ENCODE peak calls at places on chromosomes 4 and X, in six cellular contexts. E is right cardiac atrium; R is CD4-positive, alpha-beta memory T cell; P is AG09309; J is activated naive CD8-positive, alpha-beta T cell treated with anti-CD3 and anti-CD28 coated beads, Interleukin-2, amount 50 U/mL, for 16 hours; W is HTR-8/SVneo. K is an unnamed sample.

GRCh38 chr4:88054909-88055308 is 47.5 kb downstream of the PKD2 start:
- DNase-seq in E (no peak), R (no peak), P (no peak), J (no peak), W (peak), K (no peak)

GRCh38 chr4:186761281-186761897 is 37.7 kb upstream of the FAT1 start:
- DNase-seq in E (no peak), R (no peak), P (no peak), J (no peak), W (no peak), K (no peak)

GRCh38 chrX:69305333-69306062 is 140.2 kb upstream of the PJA1 start:
- DNase-seq in E (no peak), R (no peak), P (no peak), J (no peak), W (no peak), K (no peak)

GRCh38 chr4:90419124-90419711 is 292.0 kb downstream of the CCSER1 start:
- DNase-seq in E (no peak), R (peak), P (no peak), J (no peak), W (peak), K (no peak)

GRCh38 chr4:90950385-90950841 is 823.2 kb downstream of the CCSER1 start:
- DNase-seq in E (no peak), R (no peak), P (no peak), J (no peak), W (no peak), K (no peak)

GRCh38 chrX:287670-288069 is 6.5 kb downstream of the PLCXD1 start:
- DNase-seq in E (no peak), R (no peak), P (no peak), J (no peak), W (no peak), K (no peak)

GRCh38 chr4:158850800-158851644 is 82.2 kb downstream of the FNIP2 start:
- DNase-seq in E (no peak), R (peak), P (peak), J (no peak), W (peak), K (no peak)

GRCh38 chr4:39698424-39699009 is 581 bp downstream of the UBE2K start:
- DNase-seq in E (peak), R (no peak), P (no peak), J (peak), W (peak), K (peak)

GRCh38 chrX:19156223-19156622 is 34.0 kb upstream of the ADGRG2 start:
- DNase-seq in E (no peak), R (no peak), P (no peak), J (no peak), W (no peak), K (no peak)

GRCh38 chr4:7763788-7764187 is 175.9 kb downstream of the AFAP1 start:
- DNase-seq in E (no peak), R (no peak), P (no peak), J (no peak), W (peak), K (no peak)

GRCh38 chr4:26317766-26318165 is 3.0 kb upstream of the RBPJ start:
- DNase-seq in E (no peak), R (no peak), P (no peak), J (no peak), W (no peak), K (no peak)

GRCh38 chrX:19846995-19847790 is 40.2 kb downstream of the SH3KBP1 start:
- DNase-seq in E (no peak), R (no peak), P (peak), J (no peak), W (peak), K (peak)

GRCh38 chr4:171774642-171775041 is 38.6 kb upstream of the GALNTL6 start:
- DNase-seq in E (no peak), R (no peak), P (no peak), J (no peak), W (no peak), K (no peak)

GRCh38 chr4:185651137-185651677 is 115.9 kb upstream of the PDLIM3 start:
- DNase-seq in E (no peak), R (no peak), P (no peak), J (no peak), W (no peak), K (no peak)

GRCh38 chr4:27568236-27568951 is 707.8 kb downstream of the STIM2 start:
- DNase-seq in E (no peak), R (no peak), P (no peak), J (no peak), W (no peak), K (no peak)

GRCh38 chrX:10902001-10902400 is 209.1 kb upstream of the HCCS start:
- DNase-seq in E (no peak), R (no peak), P (no peak), J (no peak), W (no peak), K (no peak)

GRCh38 chr4:123876122-123876521 is 479.5 kb downstream of the SPRY1 start:
- DNase-seq in E (no peak), R (no peak), P (no peak), J (no peak), W (no peak), K (no peak)

GRCh38 chr4:8671712-8672290 is 79.2 kb downstream of the CPZ start:
- DNase-seq in E (no peak), R (no peak), P (no peak), J (no peak), W (no peak), K (no peak)

GRCh38 chr4:16001484-16001858 is 38.5 kb upstream of the FGFBP2 start:
- DNase-seq in E (peak), R (peak), P (peak), J (peak), W (peak), K (peak)

GRCh38 chr4:96352051-96352517 is 512.2 kb downstream of the PDHA2 start:
- DNase-seq in E (no peak), R (no peak), P (no peak), J (no peak), W (no peak), K (no peak)

GRCh38 chrX:8879750-8880149 is 78.6 kb upstream of the FAM9A start:
- DNase-seq in E (no peak), R (peak), P (no peak), J (no peak), W (no peak), K (no peak)

GRCh38 chrX:136768469-136769084 is 12.2 kb downstream of the ARHGEF6 start:
- DNase-seq in E (peak), R (no peak), P (peak), J (no peak), W (peak), K (peak)

GRCh38 chrX:64206556-64207162 is 1.2 kb upstream of the AMER1 start:
- DNase-seq in E (peak), R (no peak), P (no peak), J (no peak), W (no peak), K (no peak)

GRCh38 chr4:95929448-95930064 is 89.7 kb downstream of the PDHA2 start:
- DNase-seq in E (no peak), R (no peak), P (no peak), J (no peak), W (no peak), K (no peak)

GRCh38 chrX:119072771-119073170 is at the start of gene CT47C1:
- DNase-seq in E (no peak), R (no peak), P (no peak), J (no peak), W (no peak), K (no peak)

GRCh38 chrX:20432048-20432447 is 165.3 kb upstream of the RPS6KA3 start:
- DNase-seq in E (no peak), R (no peak), P (no peak), J (no peak), W (peak), K (no peak)

GRCh38 chrX:46400530-46400929 is 144.7 kb downstream of the ZNF674 start:
- DNase-seq in E (no peak), R (no peak), P (no peak), J (no peak), W (no peak), K (no peak)

GRCh38 chr4:17142232-17142711 is 243.8 kb upstream of the LDB2 start:
- DNase-seq in E (no peak), R (no peak), P (peak), J (no peak), W (no peak), K (no peak)

GRCh38 chrX:132677233-132677716 is 188.4 kb upstream of the MBNL3 start:
- DNase-seq in E (no peak), R (no peak), P (no peak), J (no peak), W (no peak), K (no peak)

GRCh38 chr4:118265312-118266144 is 87.3 kb downstream of the PRSS12 start:
- DNase-seq in E (peak), R (peak), P (no peak), J (no peak), W (no peak), K (no peak)

GRCh38 chr4:40132816-40133215 is 64.0 kb upstream of the RHOH start:
- DNase-seq in E (no peak), R (no peak), P (no peak), J (no peak), W (no peak), K (no peak)

GRCh38 chr4:47213106-47213505 is 181.7 kb downstream of the GABRB1 start:
- DNase-seq in E (no peak), R (no peak), P (no peak), J (no peak), W (no peak), K (no peak)

GRCh38 chr4:74109116-74109791 is 10.3 kb upstream of the CXCL2 start:
- DNase-seq in E (peak), R (no peak), P (peak), J (no peak), W (peak), K (peak)

GRCh38 chr4:40596522-40596921 is 33.1 kb downstream of the RBM47 start:
- DNase-seq in E (no peak), R (no peak), P (no peak), J (no peak), W (no peak), K (no peak)

GRCh38 chr4:3865986-3866812 is 100.0 kb downstream of the ADRA2C start:
- DNase-seq in E (no peak), R (no peak), P (no peak), J (no peak), W (no peak), K (no peak)

GRCh38 chrX:95878874-95879273 is 805.8 kb upstream of the DIAPH2 start:
- DNase-seq in E (no peak), R (no peak), P (no peak), J (no peak), W (no peak), K (no peak)

GRCh38 chrX:68503830-68504229 is 5.0 kb downstream of the YIPF6 start:
- DNase-seq in E (no peak), R (no peak), P (no peak), J (no peak), W (no peak), K (no peak)

GRCh38 chrX:105191878-105192277 is 28.6 kb downstream of the TEX13A start:
- DNase-seq in E (no peak), R (no peak), P (no peak), J (no peak), W (no peak), K (no peak)

K was measured in CD14-positive monocyte.